ENCODE peak calls at places on chromosomes 7 and 10, in seven cellular contexts. F is activated CD4-positive, alpha-beta T cell treated with anti-CD3 and anti-CD28 coated beads, Interleukin-2, amount 10 ng/mL, durations not matched to agents 7 days and 5 days; J is neural crest cell; I is AG08395; Z is NCI-H1436; U is activated T-cell treated with anti-CD3 and anti-CD28 coated beads for 1 hour; S is CD8-positive, alpha-beta memory T cell. K is an unnamed sample.

GRCh38 chr10:30784896-30785605 is 155.5 kb upstream of the LYZL2 start:
- DNase-seq in F (no peak), J (peak), I (peak), Z (peak), U (peak), S (peak), K (peak)

GRCh38 chr7:99115379-99115778 is 28.5 kb downstream of the SMURF1 start:
- DNase-seq in F (no peak), J (no peak), I (no peak), Z (no peak), U (no peak), S (no peak), K (no peak)

GRCh38 chr10:114328278-114328812 is 76.0 kb downstream of the AFAP1L2 start:
- DNase-seq in F (no peak), J (no peak), I (no peak), Z (no peak), U (no peak), S (no peak), K (no peak)

GRCh38 chr10:129656642-129657041 is 189.6 kb downstream of the MGMT start:
- DNase-seq in F (no peak), J (no peak), I (no peak), Z (no peak), U (no peak), S (no peak), K (no peak)

GRCh38 chr10:34528320-34528719 is 286.8 kb downstream of the PARD3 start:
- DNase-seq in F (no peak), J (no peak), I (peak), Z (no peak), U (no peak), S (no peak), K (peak)

GRCh38 chr10:70418229-70418628 is 14.3 kb downstream of the EIF4EBP2 start:
- DNase-seq in F (no peak), J (no peak), I (peak), Z (no peak), U (no peak), S (no peak), K (peak)

GRCh38 chr10:99339077-99339476 is 9.9 kb downstream of the CNNM1 start:
- DNase-seq in F (no peak), J (no peak), I (peak), Z (no peak), U (no peak), S (no peak), K (peak)

GRCh38 chr10:104642311-104643022 is 1.4 kb downstream of the SORCS3 start:
- DNase-seq in F (peak), J (peak), I (peak), Z (no peak), U (no peak), S (no peak), K (peak)

GRCh38 chr7:2730846-2731770 is 43.1 kb downstream of the AMZ1 start:
- DNase-seq in F (no peak), J (no peak), I (no peak), Z (no peak), U (no peak), S (no peak), K (no peak)

GRCh38 chr10:84076540-84077195 is 62.6 kb upstream of the GHITM start:
- DNase-seq in F (no peak), J (no peak), I (peak), Z (no peak), U (no peak), S (no peak), K (peak)

GRCh38 chr10:21510218-21511070 is 15.0 kb downstream of the SKIDA1 start:
- DNase-seq in F (no peak), J (no peak), I (no peak), Z (no peak), U (no peak), S (no peak), K (no peak)

GRCh38 chr7:25830986-25831558 is 320.9 kb upstream of the NFE2L3 start:
- DNase-seq in F (no peak), J (no peak), I (no peak), Z (no peak), U (no peak), S (no peak), K (no peak)

GRCh38 chr7:12715372-12716133 is 28.1 kb downstream of the ARL4A start:
- DNase-seq in F (peak), J (peak), I (peak), Z (no peak), U (no peak), S (no peak), K (peak)

GRCh38 chr7:157497367-157497743 is 160.6 kb downstream of the DNAJB6 start:
- DNase-seq in F (no peak), J (no peak), I (no peak), Z (no peak), U (no peak), S (peak), K (no peak)

GRCh38 chr7:108000875-108001758 is 1.8 kb downstream of the LAMB1 start:
- DNase-seq in F (no peak), J (peak), I (no peak), Z (no peak), U (no peak), S (no peak), K (peak)

GRCh38 chr10:114370199-114370598 is 34.1 kb downstream of the AFAP1L2 start:
- DNase-seq in F (no peak), J (no peak), I (no peak), Z (no peak), U (no peak), S (no peak), K (no peak)

GRCh38 chr10:77746313-77746712 is 108.7 kb upstream of the KCNMA1 start:
- DNase-seq in F (no peak), J (no peak), I (peak), Z (no peak), U (no peak), S (no peak), K (peak)

GRCh38 chr7:45642044-45642443 is 67.9 kb downstream of the ADCY1 start:
- DNase-seq in F (no peak), J (no peak), I (no peak), Z (no peak), U (no peak), S (no peak), K (no peak)

GRCh38 chr10:97503413-97503812 is 4.7 kb downstream of the UBTD1 start:
- DNase-seq in F (no peak), J (no peak), I (no peak), Z (no peak), U (no peak), S (no peak), K (no peak)

GRCh38 chr10:66837990-66838389 is 87.8 kb upstream of the LRRTM3 start:
- DNase-seq in F (no peak), J (no peak), I (peak), Z (no peak), U (no peak), S (no peak), K (peak)

GRCh38 chr10:125531470-125531869 is 151.5 kb downstream of the TEX36 start:
- DNase-seq in F (no peak), J (no peak), I (no peak), Z (no peak), U (no peak), S (no peak), K (peak)

GRCh38 chr7:771241-772004 is 44.3 kb upstream of the PRKAR1B start:
- DNase-seq in F (no peak), J (no peak), I (peak), Z (no peak), U (no peak), S (no peak), K (peak)

GRCh38 chr7:151199196-151199874 is 11.0 kb downstream of the H2BK1 start:
- DNase-seq in F (no peak), J (no peak), I (no peak), Z (peak), U (no peak), S (no peak), K (no peak)

GRCh38 chr10:98390406-98390805 is 24.6 kb downstream of the PYROXD2 start:
- DNase-seq in F (no peak), J (no peak), I (no peak), Z (no peak), U (no peak), S (no peak), K (no peak)

GRCh38 chr7:137980308-137980707 is 21.6 kb downstream of the CREB3L2 start:
- DNase-seq in F (no peak), J (no peak), I (no peak), Z (no peak), U (no peak), S (no peak), K (no peak)

GRCh38 chr10:65911431-65911830 is 1014.4 kb upstream of the LRRTM3 start:
- DNase-seq in F (no peak), J (no peak), I (no peak), Z (no peak), U (no peak), S (no peak), K (no peak)

GRCh38 chr10:102421645-102422585 is 1.3 kb downstream of the FBXL15 start:
- DNase-seq in F (peak), J (no peak), I (no peak), Z (no peak), U (no peak), S (no peak), K (no peak)

K was measured in EH.